ENCODE peak calls at places on chromosomes 5 and 9, in eight cellular contexts. One of them, this sample, is unnamed.

GRCh38 chr5:56270058-56270457 is 36.9 kb upstream of the ANKRD55 start:
- DNase-seq in cardiac fibroblast: no peak
- DNase-seq in HL-60: no peak
- DNase-seq in brain microvascular endothelial cell: no peak
- DNase-seq in Calu3: no peak
- DNase-seq in upper lobe of right lung: no peak
- DNase-seq in heart right ventricle: no peak
- DNase-seq in chondrocyte: no peak
- DNase-seq in this sample: no peak

GRCh38 chr5:14118551-14119320 is 24.4 kb upstream of the TRIO start:
- DNase-seq in cardiac fibroblast: no peak
- DNase-seq in brain microvascular endothelial cell: no peak
- DNase-seq in HL-60: no peak
- DNase-seq in upper lobe of right lung: no peak
- DNase-seq in Calu3: no peak
- DNase-seq in chondrocyte: no peak
- DNase-seq in heart right ventricle: peak
- DNase-seq in this sample: no peak

GRCh38 chr9:131319486-131319885 is 30.0 kb downstream of the PLPP7 start:
- DNase-seq in HL-60: no peak
- DNase-seq in heart right ventricle: peak
- DNase-seq in upper lobe of right lung: peak
- DNase-seq in chondrocyte: peak
- DNase-seq in Calu3: no peak
- DNase-seq in cardiac fibroblast: no peak
- DNase-seq in brain microvascular endothelial cell: no peak
- DNase-seq in this sample: no peak

GRCh38 chr5:151078490-151079262 is 2.2 kb downstream of the TNIP1 start:
- DNase-seq in Calu3: peak
- DNase-seq in chondrocyte: no peak
- DNase-seq in upper lobe of right lung: peak
- DNase-seq in cardiac fibroblast: no peak
- DNase-seq in HL-60: no peak
- DNase-seq in brain microvascular endothelial cell: no peak
- DNase-seq in heart right ventricle: no peak
- DNase-seq in this sample: no peak

GRCh38 chr9:116756995-116757394 is 69.9 kb downstream of the TRIM32 start:
- DNase-seq in HL-60: no peak
- DNase-seq in brain microvascular endothelial cell: no peak
- DNase-seq in Calu3: no peak
- DNase-seq in upper lobe of right lung: no peak
- DNase-seq in cardiac fibroblast: no peak
- DNase-seq in heart right ventricle: no peak
- DNase-seq in chondrocyte: no peak
- DNase-seq in this sample: no peak

GRCh38 chr9:113511856-113512761 is 48.6 kb downstream of the RGS3 start:
- DNase-seq in cardiac fibroblast: no peak
- DNase-seq in heart right ventricle: no peak
- DNase-seq in brain microvascular endothelial cell: peak
- DNase-seq in Calu3: no peak
- DNase-seq in HL-60: no peak
- DNase-seq in upper lobe of right lung: no peak
- DNase-seq in chondrocyte: peak
- DNase-seq in this sample: no peak

GRCh38 chr9:113538646-113539430 is 75.3 kb downstream of the RGS3 start:
- DNase-seq in upper lobe of right lung: no peak
- DNase-seq in brain microvascular endothelial cell: no peak
- DNase-seq in HL-60: no peak
- DNase-seq in heart right ventricle: no peak
- DNase-seq in Calu3: no peak
- DNase-seq in cardiac fibroblast: no peak
- DNase-seq in chondrocyte: no peak
- DNase-seq in this sample: no peak

GRCh38 chr9:110835404-110835803 is 166.8 kb downstream of the MUSK start:
- DNase-seq in cardiac fibroblast: peak
- DNase-seq in heart right ventricle: no peak
- DNase-seq in HL-60: no peak
- DNase-seq in Calu3: no peak
- DNase-seq in chondrocyte: no peak
- DNase-seq in upper lobe of right lung: no peak
- DNase-seq in brain microvascular endothelial cell: peak
- DNase-seq in this sample: no peak

GRCh38 chr9:16704489-16705111 is 165.9 kb downstream of the BNC2 start:
- DNase-seq in Calu3: no peak
- DNase-seq in heart right ventricle: peak
- DNase-seq in HL-60: no peak
- DNase-seq in upper lobe of right lung: no peak
- DNase-seq in brain microvascular endothelial cell: peak
- DNase-seq in cardiac fibroblast: no peak
- DNase-seq in chondrocyte: no peak
- DNase-seq in this sample: peak

GRCh38 chr5:127567026-127567768 is 49.8 kb downstream of the PRRC1 start:
- DNase-seq in upper lobe of right lung: no peak
- DNase-seq in cardiac fibroblast: no peak
- DNase-seq in HL-60: peak
- DNase-seq in Calu3: no peak
- DNase-seq in chondrocyte: no peak
- DNase-seq in brain microvascular endothelial cell: no peak
- DNase-seq in heart right ventricle: no peak
- DNase-seq in this sample: no peak

GRCh38 chr5:9927106-9927505 is 297.0 kb upstream of the TAS2R1 start:
- DNase-seq in Calu3: no peak
- DNase-seq in chondrocyte: no peak
- DNase-seq in brain microvascular endothelial cell: peak
- DNase-seq in heart right ventricle: no peak
- DNase-seq in upper lobe of right lung: no peak
- DNase-seq in cardiac fibroblast: peak
- DNase-seq in HL-60: no peak
- DNase-seq in this sample: no peak

GRCh38 chr9:83247732-83248131 is 184.8 kb upstream of the RASEF start:
- DNase-seq in cardiac fibroblast: no peak
- DNase-seq in HL-60: no peak
- DNase-seq in heart right ventricle: no peak
- DNase-seq in chondrocyte: no peak
- DNase-seq in upper lobe of right lung: no peak
- DNase-seq in brain microvascular endothelial cell: no peak
- DNase-seq in Calu3: no peak
- DNase-seq in this sample: no peak

GRCh38 chr9:136769710-136770191 is 5.4 kb upstream of the LCN15 start:
- DNase-seq in cardiac fibroblast: no peak
- DNase-seq in Calu3: peak
- DNase-seq in upper lobe of right lung: peak
- DNase-seq in heart right ventricle: no peak
- DNase-seq in brain microvascular endothelial cell: no peak
- DNase-seq in HL-60: no peak
- DNase-seq in chondrocyte: peak
- DNase-seq in this sample: peak

GRCh38 chr5:150303070-150303595 is 428 bp upstream of the ARSI start:
- DNase-seq in upper lobe of right lung: no peak
- DNase-seq in chondrocyte: peak
- DNase-seq in brain microvascular endothelial cell: no peak
- DNase-seq in HL-60: no peak
- DNase-seq in heart right ventricle: no peak
- DNase-seq in cardiac fibroblast: peak
- DNase-seq in Calu3: no peak
- DNase-seq in this sample: no peak

GRCh38 chr5:75265731-75266130 is 29.1 kb upstream of the ANKRD31 start:
- DNase-seq in upper lobe of right lung: no peak
- DNase-seq in heart right ventricle: no peak
- DNase-seq in brain microvascular endothelial cell: no peak
- DNase-seq in Calu3: no peak
- DNase-seq in chondrocyte: no peak
- DNase-seq in cardiac fibroblast: peak
- DNase-seq in HL-60: no peak
- DNase-seq in this sample: no peak

GRCh38 chr5:131396015-131396414 is 132.2 kb downstream of the CDC42SE2 start:
- DNase-seq in Calu3: no peak
- DNase-seq in chondrocyte: no peak
- DNase-seq in heart right ventricle: no peak
- DNase-seq in brain microvascular endothelial cell: no peak
- DNase-seq in cardiac fibroblast: no peak
- DNase-seq in upper lobe of right lung: no peak
- DNase-seq in HL-60: no peak
- DNase-seq in this sample: no peak

GRCh38 chr9:114894801-114895433 is 35.5 kb downstream of the TNFSF8 start:
- DNase-seq in upper lobe of right lung: no peak
- DNase-seq in Calu3: peak
- DNase-seq in chondrocyte: no peak
- DNase-seq in brain microvascular endothelial cell: peak
- DNase-seq in HL-60: peak
- DNase-seq in heart right ventricle: no peak
- DNase-seq in cardiac fibroblast: peak
- DNase-seq in this sample: no peak

GRCh38 chr9:138052322-138052615 is 174.7 kb downstream of the CACNA1B start:
- DNase-seq in upper lobe of right lung: peak
- DNase-seq in cardiac fibroblast: no peak
- DNase-seq in heart right ventricle: no peak
- DNase-seq in brain microvascular endothelial cell: no peak
- DNase-seq in Calu3: no peak
- DNase-seq in chondrocyte: peak
- DNase-seq in HL-60: no peak
- DNase-seq in this sample: peak

GRCh38 chr9:138052635-138053320 is 175.2 kb downstream of the CACNA1B start:
- DNase-seq in heart right ventricle: no peak
- DNase-seq in HL-60: no peak
- DNase-seq in upper lobe of right lung: peak
- DNase-seq in Calu3: no peak
- DNase-seq in cardiac fibroblast: no peak
- DNase-seq in chondrocyte: peak
- DNase-seq in brain microvascular endothelial cell: no peak
- DNase-seq in this sample: peak

GRCh38 chr9:138051586-138052321 is 174.2 kb downstream of the CACNA1B start:
- DNase-seq in cardiac fibroblast: no peak
- DNase-seq in brain microvascular endothelial cell: no peak
- DNase-seq in upper lobe of right lung: peak
- DNase-seq in heart right ventricle: no peak
- DNase-seq in Calu3: no peak
- DNase-seq in HL-60: no peak
- DNase-seq in chondrocyte: peak
- DNase-seq in this sample: no peak

GRCh38 chr9:138053321-138053868 is 175.8 kb downstream of the CACNA1B start:
- DNase-seq in chondrocyte: peak
- DNase-seq in Calu3: no peak
- DNase-seq in upper lobe of right lung: peak
- DNase-seq in brain microvascular endothelial cell: no peak
- DNase-seq in HL-60: no peak
- DNase-seq in cardiac fibroblast: no peak
- DNase-seq in heart right ventricle: no peak
- DNase-seq in this sample: no peak

GRCh38 chr9:138053996-138054752 is 176.6 kb downstream of the CACNA1B start:
- DNase-seq in cardiac fibroblast: no peak
- DNase-seq in heart right ventricle: no peak
- DNase-seq in Calu3: no peak
- DNase-seq in chondrocyte: peak
- DNase-seq in HL-60: no peak
- DNase-seq in brain microvascular endothelial cell: no peak
- DNase-seq in upper lobe of right lung: peak
- DNase-seq in this sample: no peak
- TF ChIP-seq CTCF in cardiac fibroblast: no peak
- TF ChIP-seq CTCF in heart right ventricle: no peak
- TF ChIP-seq CTCF in Calu3: no peak
- TF ChIP-seq CTCF in chondrocyte: no peak
- TF ChIP-seq CTCF in HL-60: no peak
- TF ChIP-seq CTCF in brain microvascular endothelial cell: no peak
- TF ChIP-seq CTCF in upper lobe of right lung: no peak
- TF ChIP-seq CTCF in this sample: no peak

DNA sequence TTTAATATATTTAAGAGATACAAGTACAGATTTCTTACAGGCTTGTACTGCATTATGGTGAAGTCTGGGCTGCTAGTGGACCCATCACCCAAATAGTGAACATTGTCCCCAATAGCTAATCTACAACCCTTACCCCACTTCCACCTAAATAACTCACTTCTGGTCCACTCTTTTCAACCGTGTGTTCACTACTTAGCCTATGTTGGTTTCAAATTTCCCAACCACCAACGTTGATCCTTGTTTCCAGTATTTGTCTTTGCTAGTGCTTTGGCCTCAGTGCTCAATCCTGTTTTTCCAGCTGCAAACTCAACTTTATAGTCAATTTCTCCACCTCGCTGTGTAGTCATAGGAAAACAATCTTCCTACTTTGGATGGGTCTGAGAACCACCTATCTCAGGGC is 45.3 kb upstream of the TTC39B start:
- DNase-seq in chondrocyte: no peak
- DNase-seq in HL-60: no peak
- DNase-seq in cardiac fibroblast: no peak
- DNase-seq in heart right ventricle: no peak
- DNase-seq in upper lobe of right lung: no peak
- DNase-seq in brain microvascular endothelial cell: no peak
- DNase-seq in Calu3: no peak
- DNase-seq in this sample: no peak
- TF ChIP-seq CTCF in chondrocyte: no peak
- TF ChIP-seq CTCF in HL-60: no peak
- TF ChIP-seq CTCF in cardiac fibroblast: no peak
- TF ChIP-seq CTCF in heart right ventricle: no peak
- TF ChIP-seq CTCF in upper lobe of right lung: no peak
- TF ChIP-seq CTCF in brain microvascular endothelial cell: no peak
- TF ChIP-seq CTCF in Calu3: no peak
- TF ChIP-seq CTCF in this sample: no peak

DNA sequence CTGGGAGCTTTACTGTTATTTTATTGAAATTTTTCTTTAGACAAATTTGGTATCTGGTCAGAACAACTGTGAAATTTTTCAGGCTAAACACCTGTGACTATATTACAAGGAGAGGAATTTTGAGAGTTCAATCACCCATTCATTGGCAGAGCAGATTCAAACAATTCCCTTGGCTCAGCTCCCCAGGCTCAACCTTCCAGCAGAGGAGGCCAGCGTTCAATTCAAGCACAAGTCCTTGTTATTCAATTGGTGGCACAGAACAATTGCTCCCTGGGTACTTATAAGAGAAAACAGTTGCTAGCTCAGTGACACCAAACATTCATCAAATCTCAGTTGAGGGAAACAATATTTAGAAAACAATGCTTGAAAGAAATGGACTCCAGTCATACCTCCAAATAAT is 83.3 kb downstream of the SUSD1 start:
- DNase-seq in brain microvascular endothelial cell: no peak
- DNase-seq in HL-60: no peak
- DNase-seq in upper lobe of right lung: no peak
- DNase-seq in chondrocyte: no peak
- DNase-seq in Calu3: no peak
- DNase-seq in heart right ventricle: no peak
- DNase-seq in cardiac fibroblast: peak
- DNase-seq in this sample: no peak
- TF ChIP-seq CTCF in brain microvascular endothelial cell: peak
- TF ChIP-seq CTCF in HL-60: no peak
- TF ChIP-seq CTCF in upper lobe of right lung: peak
- TF ChIP-seq CTCF in chondrocyte: peak
- TF ChIP-seq CTCF in Calu3: no peak
- TF ChIP-seq CTCF in heart right ventricle: peak
- TF ChIP-seq CTCF in cardiac fibroblast: peak
- TF ChIP-seq CTCF in this sample: no peak

DNA sequence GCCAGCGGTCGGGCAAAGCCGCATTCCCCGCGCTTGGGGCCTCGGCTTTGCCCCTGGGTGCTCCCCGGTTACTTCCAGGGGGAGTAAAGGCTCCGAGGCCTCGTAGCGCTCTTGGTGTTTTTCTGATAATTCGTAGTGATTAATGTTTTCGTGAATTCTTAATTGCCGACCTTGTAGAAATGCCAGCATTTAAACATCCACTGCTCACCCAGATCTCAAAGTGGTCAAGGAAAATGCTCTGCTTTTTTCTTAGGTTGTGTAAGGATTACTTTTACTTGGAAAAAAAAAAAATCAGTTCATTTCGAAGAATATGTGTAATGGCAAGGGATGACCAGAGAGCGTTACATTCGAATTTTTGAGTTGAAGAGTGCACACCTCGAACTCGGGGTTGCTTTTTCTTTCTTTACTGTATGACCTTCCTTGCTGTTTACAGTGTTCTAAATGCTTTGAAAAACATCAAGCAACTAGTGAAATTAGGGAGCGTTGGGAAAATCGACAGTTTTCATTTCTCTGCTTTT is 731 bp upstream of the TUT7 start:
- DNase-seq in chondrocyte: no peak
- DNase-seq in HL-60: no peak
- DNase-seq in heart right ventricle: no peak
- DNase-seq in upper lobe of right lung: no peak
- DNase-seq in Calu3: no peak
- DNase-seq in brain microvascular endothelial cell: no peak
- DNase-seq in cardiac fibroblast: peak
- DNase-seq in this sample: no peak
- TF ChIP-seq CTCF in chondrocyte: peak
- TF ChIP-seq CTCF in HL-60: no peak
- TF ChIP-seq CTCF in heart right ventricle: no peak
- TF ChIP-seq CTCF in upper lobe of right lung: no peak
- TF ChIP-seq CTCF in Calu3: no peak
- TF ChIP-seq CTCF in brain microvascular endothelial cell: no peak
- TF ChIP-seq CTCF in cardiac fibroblast: no peak
- TF ChIP-seq CTCF in this sample: no peak